ENCODE peak calls at places on chromosome 20, in seven cellular contexts. One of them, this sample, is unnamed.
A peak's percentile ranks its signal among the peaks of the same experiment; 100 is the strongest.

GRCh38 chr20:51400051-51400926 is 142.2 kb downstream of the NFATC2 start:
- DNase-seq in DND-41: no peak
- DNase-seq in IMR-90: no peak
- DNase-seq in AG04449: no peak
- DNase-seq in GM06990: peak; percentile 87
- DNase-seq in lower lobe of right lung: no peak
- DNase-seq in epithelial cell of esophagus: peak; percentile 40
- DNase-seq in this sample: no peak

GRCh38 chr20:1900321-1900791 is 5.1 kb downstream of the SIRPA start:
- DNase-seq in AG04449: no peak
- DNase-seq in epithelial cell of esophagus: peak; percentile 76
- DNase-seq in GM06990: no peak
- DNase-seq in DND-41: no peak
- DNase-seq in lower lobe of right lung: no peak
- DNase-seq in IMR-90: peak; percentile 80
- DNase-seq in this sample: peak; percentile 38

GRCh38 chr20:57680934-57681914 is 28.6 kb downstream of the PMEPA1 start:
- DNase-seq in epithelial cell of esophagus: no peak
- DNase-seq in GM06990: peak; percentile 65
- DNase-seq in lower lobe of right lung: no peak
- DNase-seq in AG04449: no peak
- DNase-seq in DND-41: no peak
- DNase-seq in IMR-90: no peak
- DNase-seq in this sample: no peak

GRCh38 chr20:3704085-3704484 is 8.3 kb downstream of the SIGLEC1 start:
- DNase-seq in IMR-90: no peak
- DNase-seq in DND-41: no peak
- DNase-seq in GM06990: no peak
- DNase-seq in epithelial cell of esophagus: no peak
- DNase-seq in lower lobe of right lung: no peak
- DNase-seq in AG04449: no peak
- DNase-seq in this sample: no peak

GRCh38 chr20:535958-536357 is 7.6 kb downstream of the CSNK2A1 start:
- DNase-seq in DND-41: no peak
- DNase-seq in epithelial cell of esophagus: peak; percentile 79
- DNase-seq in IMR-90: no peak
- DNase-seq in AG04449: no peak
- DNase-seq in GM06990: no peak
- DNase-seq in lower lobe of right lung: no peak
- DNase-seq in this sample: no peak

GRCh38 chr20:17571153-17571527 is 1.3 kb downstream of the DSTN start:
- DNase-seq in epithelial cell of esophagus: no peak
- DNase-seq in DND-41: no peak
- DNase-seq in AG04449: no peak
- DNase-seq in GM06990: no peak
- DNase-seq in lower lobe of right lung: no peak
- DNase-seq in IMR-90: no peak
- DNase-seq in this sample: no peak

GRCh38 chr20:20463933-20464374 is 96.0 kb downstream of the INSM1 start:
- DNase-seq in AG04449: no peak
- DNase-seq in IMR-90: no peak
- DNase-seq in DND-41: no peak
- DNase-seq in GM06990: peak; percentile 65
- DNase-seq in lower lobe of right lung: no peak
- DNase-seq in epithelial cell of esophagus: no peak
- DNase-seq in this sample: peak; percentile 92

GRCh38 chr20:17557675-17558006 is 12.2 kb upstream of the DSTN start:
- DNase-seq in DND-41: no peak
- DNase-seq in AG04449: no peak
- DNase-seq in epithelial cell of esophagus: peak; percentile 95
- DNase-seq in GM06990: no peak
- DNase-seq in IMR-90: peak; percentile 94
- DNase-seq in lower lobe of right lung: no peak
- DNase-seq in this sample: no peak

GRCh38 chr20:38085031-38085430 is 51.5 kb downstream of the RPRD1B start:
- DNase-seq in epithelial cell of esophagus: no peak
- DNase-seq in AG04449: no peak
- DNase-seq in lower lobe of right lung: no peak
- DNase-seq in IMR-90: peak; percentile 31
- DNase-seq in GM06990: no peak
- DNase-seq in DND-41: no peak
- DNase-seq in this sample: no peak

GRCh38 chr20:14745830-14746229 is 408.4 kb upstream of the FLRT3 start:
- DNase-seq in DND-41: no peak
- DNase-seq in epithelial cell of esophagus: no peak
- DNase-seq in GM06990: no peak
- DNase-seq in AG04449: no peak
- DNase-seq in IMR-90: no peak
- DNase-seq in lower lobe of right lung: no peak
- DNase-seq in this sample: no peak

GRCh38 chr20:40462600-40462999 is 226.4 kb downstream of the MAFB start:
- DNase-seq in lower lobe of right lung: no peak
- DNase-seq in epithelial cell of esophagus: peak; percentile 49
- DNase-seq in GM06990: no peak
- DNase-seq in IMR-90: no peak
- DNase-seq in DND-41: no peak
- DNase-seq in AG04449: no peak
- DNase-seq in this sample: no peak

GRCh38 chr20:17721802-17722486 is 22.2 kb downstream of the BANF2 start:
- DNase-seq in IMR-90: no peak
- DNase-seq in AG04449: no peak
- DNase-seq in DND-41: no peak
- DNase-seq in epithelial cell of esophagus: peak; percentile 10
- DNase-seq in lower lobe of right lung: no peak
- DNase-seq in GM06990: no peak
- DNase-seq in this sample: no peak

GRCh38 chr20:3067139-3068009 is 4.0 kb upstream of the OXT start:
- DNase-seq in AG04449: no peak
- DNase-seq in IMR-90: no peak
- DNase-seq in GM06990: no peak
- DNase-seq in DND-41: no peak
- DNase-seq in epithelial cell of esophagus: no peak
- DNase-seq in lower lobe of right lung: no peak
- DNase-seq in this sample: no peak

GRCh38 chr20:17896247-17896723 is 72.3 kb downstream of the SNX5 start:
- DNase-seq in GM06990: no peak
- DNase-seq in AG04449: no peak
- DNase-seq in DND-41: no peak
- DNase-seq in IMR-90: no peak
- DNase-seq in lower lobe of right lung: no peak
- DNase-seq in epithelial cell of esophagus: no peak
- DNase-seq in this sample: no peak

DNA sequence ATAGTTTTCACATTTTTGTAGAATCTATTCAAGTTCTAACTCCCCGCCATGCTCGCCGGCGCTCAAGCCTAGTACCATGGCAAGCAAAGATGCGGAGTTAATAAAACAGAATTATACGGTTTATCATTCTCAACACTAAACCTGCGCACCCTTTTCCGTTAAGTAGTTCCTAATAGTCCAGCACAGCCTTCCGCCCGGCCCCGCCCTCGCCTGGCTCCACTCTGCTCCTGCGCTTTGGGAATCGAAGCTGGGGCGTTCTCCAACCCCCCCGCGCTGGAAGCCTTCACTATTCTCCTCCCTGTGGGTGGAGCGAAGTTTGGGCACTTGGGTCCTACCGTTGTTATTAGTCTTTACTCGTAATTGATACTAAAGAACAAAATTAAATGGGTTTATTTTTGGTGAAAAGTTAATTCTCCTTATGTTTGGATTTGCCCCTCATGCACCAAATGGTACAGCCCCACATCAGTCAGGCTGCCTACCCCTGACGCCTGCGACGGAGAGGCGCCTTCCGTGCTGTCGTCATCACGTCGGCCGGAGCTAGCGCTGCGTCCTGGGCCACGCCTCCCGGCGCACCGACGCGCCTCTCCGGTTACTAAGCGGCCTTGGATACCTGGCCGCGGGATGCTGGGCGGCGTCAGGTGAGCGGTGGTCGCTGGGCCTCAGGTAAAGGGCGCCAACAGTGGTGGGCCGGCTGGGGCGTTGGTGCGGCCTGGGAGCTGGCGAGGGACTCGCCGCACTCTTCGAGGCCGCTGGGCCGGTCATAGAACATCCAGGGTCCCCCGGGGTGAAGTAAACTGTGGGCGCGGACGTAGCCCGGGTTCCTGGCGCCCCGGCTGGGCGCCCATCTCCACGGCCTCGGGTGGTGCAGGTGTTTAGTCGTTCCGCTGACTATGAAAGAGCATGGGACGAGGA is at the start of gene IFT52:
- DNase-seq in IMR-90: peak; percentile 88
- DNase-seq in AG04449: peak; percentile 40
- DNase-seq in lower lobe of right lung: peak; percentile 96
- DNase-seq in GM06990: peak; percentile 94
- DNase-seq in DND-41: peak; percentile 92
- DNase-seq in epithelial cell of esophagus: peak; percentile 96
- DNase-seq in this sample: peak; percentile 79
- TF ChIP-seq CTCF in IMR-90: no peak
- TF ChIP-seq CTCF in AG04449: no peak
- TF ChIP-seq CTCF in lower lobe of right lung: no peak
- TF ChIP-seq CTCF in GM06990: no peak
- TF ChIP-seq CTCF in DND-41: no peak
- TF ChIP-seq CTCF in epithelial cell of esophagus: no peak
- TF ChIP-seq CTCF in this sample: no peak

DNA sequence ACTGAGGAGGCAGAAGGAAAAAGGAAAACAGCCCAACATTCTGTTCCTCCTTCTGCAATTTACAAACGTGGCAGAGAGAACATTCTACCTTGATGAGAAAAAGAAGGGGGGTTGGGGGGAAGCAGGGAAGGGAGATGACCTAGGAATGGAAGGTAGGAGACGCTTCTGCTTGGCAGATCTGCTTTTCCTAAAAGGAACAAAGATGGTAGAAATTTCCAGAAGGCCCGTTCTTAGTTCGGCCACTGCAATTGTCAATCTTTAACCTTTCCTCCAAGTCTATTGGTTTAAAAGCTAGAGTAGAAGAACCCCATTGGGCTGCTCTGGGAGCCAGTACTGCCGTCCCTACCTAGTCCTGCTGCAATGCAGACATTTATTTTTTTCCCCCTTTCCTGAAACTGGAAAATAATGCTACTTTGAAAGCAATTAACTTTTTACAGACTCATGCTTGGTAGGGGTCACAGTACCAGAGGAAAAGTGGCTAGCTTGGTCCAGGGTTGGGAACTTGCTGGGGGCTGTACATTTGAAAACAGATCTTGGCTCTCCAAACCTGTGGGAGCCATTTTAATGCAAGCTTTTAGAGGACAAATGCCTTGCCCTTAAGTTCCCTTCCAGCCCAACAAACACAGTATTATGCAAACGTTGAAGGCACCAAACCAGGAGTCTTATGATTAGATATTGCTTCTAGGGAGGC is 2.7 kb downstream of the ZMYND8 start:
- DNase-seq in IMR-90: no peak
- DNase-seq in epithelial cell of esophagus: no peak
- DNase-seq in lower lobe of right lung: peak; percentile 2
- DNase-seq in AG04449: no peak
- DNase-seq in DND-41: no peak
- DNase-seq in GM06990: no peak
- DNase-seq in this sample: no peak
- H3K4me3 ChIP-seq in IMR-90: no peak overlapping the region
- H3K4me3 ChIP-seq in epithelial cell of esophagus: peak overlapping the region; percentile 47
- H3K4me3 ChIP-seq in lower lobe of right lung: peak overlapping the region; percentile 43
- H3K4me3 ChIP-seq in AG04449: peak overlapping the region; percentile 52
- H3K4me3 ChIP-seq in DND-41: no peak overlapping the region
- H3K4me3 ChIP-seq in GM06990: peak overlapping the region; percentile 73
- H3K4me3 ChIP-seq in this sample: peak overlapping the region; percentile 34

DNA sequence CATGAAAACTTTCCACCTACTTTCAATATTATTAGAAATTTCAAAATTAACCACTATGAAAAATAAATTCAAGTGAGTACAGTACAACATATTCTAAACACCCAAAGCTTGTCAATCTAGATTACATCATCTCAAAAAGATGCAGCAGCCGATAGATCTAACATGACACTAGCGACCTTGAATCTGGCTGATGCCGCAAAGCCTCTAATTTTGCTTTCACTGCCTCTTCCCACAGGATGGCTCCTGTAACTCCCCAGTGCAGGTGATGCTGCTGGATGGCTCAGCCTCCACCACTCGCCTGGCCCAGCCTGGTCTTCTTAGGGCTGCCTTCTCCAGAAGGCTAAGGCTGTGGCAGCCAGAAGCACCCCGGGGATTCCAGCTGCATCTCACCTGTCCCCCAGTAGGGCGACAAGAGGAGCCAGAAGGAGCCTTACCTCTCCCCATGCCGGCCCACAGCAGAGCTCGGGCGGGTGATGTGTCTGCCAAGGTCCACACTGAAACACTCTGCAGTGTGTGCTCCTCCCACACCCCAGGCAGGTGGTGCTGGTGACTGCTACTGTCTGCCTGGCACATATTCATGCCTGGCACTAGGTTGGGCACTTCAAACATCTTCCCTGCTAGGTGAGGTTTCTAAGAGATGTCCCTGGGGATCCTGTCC is 82.1 kb downstream of the SLC23A2 start:
- DNase-seq in lower lobe of right lung: no peak
- DNase-seq in epithelial cell of esophagus: no peak
- DNase-seq in AG04449: no peak
- DNase-seq in GM06990: no peak
- DNase-seq in IMR-90: no peak
- DNase-seq in DND-41: no peak
- DNase-seq in this sample: no peak
- TF ChIP-seq CTCF in lower lobe of right lung: no peak
- TF ChIP-seq CTCF in epithelial cell of esophagus: no peak
- TF ChIP-seq CTCF in AG04449: no peak
- TF ChIP-seq CTCF in GM06990: no peak
- TF ChIP-seq CTCF in IMR-90: no peak
- TF ChIP-seq CTCF in DND-41: no peak
- TF ChIP-seq CTCF in this sample: no peak

GRCh38 chr20:53608456-53609413 is 15.1 kb upstream of the ZNF217 start:
- DNase-seq in DND-41: peak; percentile 67
- DNase-seq in GM06990: peak; percentile 67
- DNase-seq in lower lobe of right lung: no peak
- DNase-seq in epithelial cell of esophagus: peak; percentile 69
- DNase-seq in IMR-90: no peak
- DNase-seq in AG04449: no peak
- DNase-seq in this sample: no peak

GRCh38 chr20:53609501-53610445 is 16.1 kb upstream of the ZNF217 start:
- DNase-seq in DND-41: peak; percentile 89
- DNase-seq in AG04449: no peak
- DNase-seq in epithelial cell of esophagus: no peak
- DNase-seq in lower lobe of right lung: peak; percentile 75
- DNase-seq in GM06990: peak; percentile 72
- DNase-seq in IMR-90: peak; percentile 63
- DNase-seq in this sample: no peak

GRCh38 chr20:53608071-53608455 is 14.4 kb upstream of the ZNF217 start:
- DNase-seq in GM06990: no peak
- DNase-seq in AG04449: no peak
- DNase-seq in DND-41: no peak
- DNase-seq in IMR-90: no peak
- DNase-seq in lower lobe of right lung: no peak
- DNase-seq in epithelial cell of esophagus: no peak
- DNase-seq in this sample: no peak

GRCh38 chr20:53613748-53614147 is 20.1 kb upstream of the ZNF217 start:
- DNase-seq in AG04449: no peak
- DNase-seq in DND-41: no peak
- DNase-seq in epithelial cell of esophagus: no peak
- DNase-seq in GM06990: no peak
- DNase-seq in lower lobe of right lung: no peak
- DNase-seq in IMR-90: no peak
- DNase-seq in this sample: no peak

GRCh38 chr20:53611449-53611894 is 17.8 kb upstream of the ZNF217 start:
- DNase-seq in lower lobe of right lung: no peak
- DNase-seq in GM06990: peak; percentile 44
- DNase-seq in AG04449: peak; percentile 98
- DNase-seq in IMR-90: peak; percentile 99
- DNase-seq in DND-41: peak; percentile 4
- DNase-seq in epithelial cell of esophagus: peak; percentile 88
- DNase-seq in this sample: peak; percentile 97
- H3K4me3 ChIP-seq in lower lobe of right lung: peak overlapping the region; percentile 14
- H3K4me3 ChIP-seq in GM06990: peak overlapping the region; percentile 49
- H3K4me3 ChIP-seq in AG04449: no peak overlapping the region
- H3K4me3 ChIP-seq in IMR-90: peak overlapping the region; percentile 4
- H3K4me3 ChIP-seq in DND-41: no peak overlapping the region
- H3K4me3 ChIP-seq in epithelial cell of esophagus: no peak overlapping the region
- H3K4me3 ChIP-seq in this sample: no peak overlapping the region

This sample was measured in astrocyte of the cerebellum.